ENCODE peak calls at places on chromosomes 1 and 21, in four cellular contexts. Y is astrocyte of the hippocampus; P is activated T-cell treated with anti-CD3 and anti-CD28 coated beads, Interleukin-2, amount 50 U/mL, for 72 hours; V is astrocyte of the spinal cord. E is an unnamed sample.

GRCh38 chr1:201127755-201128455 is 921 bp upstream of the ASCL5 start:
- DNase-seq in Y (peak), P (no peak), V (peak), E (no peak)

GRCh38 chr1:181044449-181044966 is 10.7 kb downstream of the MR1 start:
- DNase-seq in Y (peak), P (peak), V (no peak), E (no peak)

GRCh38 chr1:228150021-228150457 is 309 bp downstream of the GJC2 start:
- DNase-seq in Y (no peak), P (no peak), V (no peak), E (no peak)

GRCh38 chr21:45289655-45290515 is 2.2 kb upstream of the POFUT2 start:
- DNase-seq in Y (peak), P (no peak), V (no peak), E (no peak)

GRCh38 chr1:24288479-24288878 is 30.7 kb upstream of the GRHL3 start:
- DNase-seq in Y (no peak), P (no peak), V (no peak), E (no peak)

GRCh38 chr1:147243228-147243685 is 773 bp downstream of the CHD1L start:
- DNase-seq in Y (peak), P (peak), V (no peak), E (peak)

GRCh38 chr1:182032251-182032650 is 29.3 kb downstream of the ZNF648 start:
- DNase-seq in Y (no peak), P (no peak), V (no peak), E (no peak)

GRCh38 chr1:22903113-22903512 is 69.6 kb downstream of the LACTBL1 start:
- DNase-seq in Y (peak), P (no peak), V (peak), E (no peak)

GRCh38 chr1:236523704-236524141 is at the start of gene LGALS8:
- DNase-seq in Y (peak), P (peak), V (peak), E (no peak)

GRCh38 chr1:66331641-66332523 is 202.1 kb upstream of the SGIP1 start:
- DNase-seq in Y (peak), P (peak), V (peak), E (peak)

GRCh38 chr1:154325583-154326545 is 539 bp downstream of the ATP8B2 start:
- DNase-seq in Y (peak), P (peak), V (peak), E (peak)

GRCh38 chr21:25985990-25986389 is 184.6 kb downstream of the APP start:
- DNase-seq in Y (no peak), P (no peak), V (no peak), E (no peak)

GRCh38 chr1:233828480-233828879 is 76.0 kb upstream of the SLC35F3 start:
- DNase-seq in Y (no peak), P (no peak), V (no peak), E (no peak)

GRCh38 chr1:116008651-116009380 is 32.5 kb downstream of the SLC22A15 start:
- DNase-seq in Y (no peak), P (no peak), V (no peak), E (no peak)

GRCh38 chr1:74280642-74281396 is 45.6 kb downstream of the TNNI3K start:
- DNase-seq in Y (no peak), P (no peak), V (no peak), E (no peak)

GRCh38 chr1:118204648-118205047 is 19.6 kb upstream of the SPAG17 start:
- DNase-seq in Y (no peak), P (no peak), V (no peak), E (no peak)

GRCh38 chr1:234645474-234645953 is 35.5 kb upstream of the IRF2BP2 start:
- DNase-seq in Y (no peak), P (no peak), V (no peak), E (no peak)

GRCh38 chr1:234631721-234632125 is 21.7 kb upstream of the IRF2BP2 start:
- DNase-seq in Y (peak), P (no peak), V (peak), E (no peak)

GRCh38 chr1:111422546-111423391 is 4.8 kb downstream of the OVGP1 start:
- DNase-seq in Y (no peak), P (no peak), V (no peak), E (no peak)

GRCh38 chr21:45336870-45337269 is 49.2 kb upstream of the POFUT2 start:
- DNase-seq in Y (peak), P (no peak), V (peak), E (no peak)

GRCh38 chr1:35222322-35223108 is 29.6 kb upstream of the SFPQ start:
- DNase-seq in Y (peak), P (no peak), V (no peak), E (no peak)

GRCh38 chr1:107499139-107499744 is 358.4 kb downstream of the NTNG1 start:
- DNase-seq in Y (no peak), P (no peak), V (no peak), E (no peak)

GRCh38 chr21:34522284-34522683 is 10.3 kb upstream of the KCNE1 start:
- DNase-seq in Y (no peak), P (no peak), V (no peak), E (no peak)

GRCh38 chr1:173128737-173129136 is 78.0 kb upstream of the TNFSF18 start:
- DNase-seq in Y (no peak), P (no peak), V (no peak), E (no peak)

GRCh38 chr1:34864759-34865158 is 5.2 kb upstream of the SMIM12 start:
- DNase-seq in Y (no peak), P (no peak), V (no peak), E (no peak)

GRCh38 chr1:23354260-23354659 is 10.2 kb upstream of the HNRNPR start:
- DNase-seq in Y (no peak), P (no peak), V (no peak), E (no peak)

GRCh38 chr1:151822404-151822803 is 9.2 kb downstream of the RORC start:
- DNase-seq in Y (no peak), P (peak), V (no peak), E (no peak)

GRCh38 chr1:33099290-33100118 is 18.6 kb downstream of the AZIN2 start:
- DNase-seq in Y (peak), P (peak), V (peak), E (no peak)

GRCh38 chr21:45355573-45355972 is 49.4 kb upstream of the COL18A1 start:
- DNase-seq in Y (no peak), P (no peak), V (no peak), E (no peak)

GRCh38 chr1:98330224-98330623 is 331.3 kb upstream of the SNX7 start:
- DNase-seq in Y (no peak), P (no peak), V (no peak), E (no peak)

GRCh38 chr1:91505086-91505485 is 4.4 kb downstream of the CDC7 start:
- DNase-seq in Y (no peak), P (no peak), V (no peak), E (no peak)

GRCh38 chr1:66271904-66272254 is 262.1 kb upstream of the SGIP1 start:
- DNase-seq in Y (no peak), P (no peak), V (peak), E (no peak)

GRCh38 chr1:217425528-217425927 is 205.4 kb downstream of the GPATCH2 start:
- DNase-seq in Y (no peak), P (no peak), V (no peak), E (no peak)

E was measured in HAP-1.